ENCODE peak calls at places on chromosomes 16 and 17, in nine cellular contexts. One of them, this sample, is unnamed.

GRCh38 chr16:10752843-10753523 is 9.3 kb downstream of the NUBP1 start:
- DNase-seq in H1: no peak
- DNase-seq in GOT3: no peak
- DNase-seq in CD8-positive, alpha-beta memory T cell: no peak
- DNase-seq in AG20443: no peak
- DNase-seq in HT1080: no peak
- DNase-seq in mesenchymal stem cell: no peak
- DNase-seq in stimulated activated CD4-positive, alpha-beta T cell treated with anti-CD3 and anti-CD28 coated beads, Interleukin-1b, Interleukin-23, amount 100 ng/mL, for 1 hour: no peak
- DNase-seq in stimulated activated effector memory CD8-positive, alpha-beta T cell treated with anti-CD3 and anti-CD28 coated beads, Interleukin-12 subunit alpha, Interleukin-12 subunit beta, amount 100 ng/mL, for 72 hours: no peak
- DNase-seq in this sample: peak

GRCh38 chr16:86075488-86075785 is 176.5 kb downstream of the IRF8 start:
- DNase-seq in CD8-positive, alpha-beta memory T cell: no peak
- DNase-seq in HT1080: no peak
- DNase-seq in stimulated activated effector memory CD8-positive, alpha-beta T cell treated with anti-CD3 and anti-CD28 coated beads, Interleukin-12 subunit alpha, Interleukin-12 subunit beta, amount 100 ng/mL, for 72 hours: no peak
- DNase-seq in GOT3: no peak
- DNase-seq in stimulated activated CD4-positive, alpha-beta T cell treated with anti-CD3 and anti-CD28 coated beads, Interleukin-1b, Interleukin-23, amount 100 ng/mL, for 1 hour: no peak
- DNase-seq in AG20443: no peak
- DNase-seq in H1: no peak
- DNase-seq in mesenchymal stem cell: peak
- DNase-seq in this sample: no peak

GRCh38 chr16:49183911-49184310 is 97.7 kb downstream of the CBLN1 start:
- DNase-seq in mesenchymal stem cell: no peak
- DNase-seq in AG20443: no peak
- DNase-seq in CD8-positive, alpha-beta memory T cell: no peak
- DNase-seq in HT1080: peak
- DNase-seq in stimulated activated effector memory CD8-positive, alpha-beta T cell treated with anti-CD3 and anti-CD28 coated beads, Interleukin-12 subunit alpha, Interleukin-12 subunit beta, amount 100 ng/mL, for 72 hours: no peak
- DNase-seq in stimulated activated CD4-positive, alpha-beta T cell treated with anti-CD3 and anti-CD28 coated beads, Interleukin-1b, Interleukin-23, amount 100 ng/mL, for 1 hour: no peak
- DNase-seq in H1: peak
- DNase-seq in GOT3: no peak
- DNase-seq in this sample: no peak

GRCh38 chr17:16820161-16820877 is 130.3 kb downstream of the CCDC144A start:
- DNase-seq in GOT3: no peak
- DNase-seq in H1: no peak
- DNase-seq in CD8-positive, alpha-beta memory T cell: no peak
- DNase-seq in HT1080: no peak
- DNase-seq in mesenchymal stem cell: no peak
- DNase-seq in stimulated activated CD4-positive, alpha-beta T cell treated with anti-CD3 and anti-CD28 coated beads, Interleukin-1b, Interleukin-23, amount 100 ng/mL, for 1 hour: no peak
- DNase-seq in AG20443: no peak
- DNase-seq in stimulated activated effector memory CD8-positive, alpha-beta T cell treated with anti-CD3 and anti-CD28 coated beads, Interleukin-12 subunit alpha, Interleukin-12 subunit beta, amount 100 ng/mL, for 72 hours: no peak
- DNase-seq in this sample: no peak

GRCh38 chr17:918102-918740 is 61.4 kb downstream of the NXN start:
- DNase-seq in H1: no peak
- DNase-seq in stimulated activated CD4-positive, alpha-beta T cell treated with anti-CD3 and anti-CD28 coated beads, Interleukin-1b, Interleukin-23, amount 100 ng/mL, for 1 hour: no peak
- DNase-seq in GOT3: no peak
- DNase-seq in HT1080: no peak
- DNase-seq in AG20443: peak
- DNase-seq in CD8-positive, alpha-beta memory T cell: no peak
- DNase-seq in stimulated activated effector memory CD8-positive, alpha-beta T cell treated with anti-CD3 and anti-CD28 coated beads, Interleukin-12 subunit alpha, Interleukin-12 subunit beta, amount 100 ng/mL, for 72 hours: no peak
- DNase-seq in mesenchymal stem cell: no peak
- DNase-seq in this sample: no peak

GRCh38 chr17:9292563-9292941 is 271.2 kb downstream of the NTN1 start:
- DNase-seq in GOT3: no peak
- DNase-seq in mesenchymal stem cell: no peak
- DNase-seq in stimulated activated effector memory CD8-positive, alpha-beta T cell treated with anti-CD3 and anti-CD28 coated beads, Interleukin-12 subunit alpha, Interleukin-12 subunit beta, amount 100 ng/mL, for 72 hours: no peak
- DNase-seq in H1: no peak
- DNase-seq in CD8-positive, alpha-beta memory T cell: no peak
- DNase-seq in AG20443: no peak
- DNase-seq in stimulated activated CD4-positive, alpha-beta T cell treated with anti-CD3 and anti-CD28 coated beads, Interleukin-1b, Interleukin-23, amount 100 ng/mL, for 1 hour: no peak
- DNase-seq in HT1080: no peak
- DNase-seq in this sample: no peak

GRCh38 chr17:78330570-78331224 is 29.2 kb downstream of the SOCS3 start:
- DNase-seq in stimulated activated CD4-positive, alpha-beta T cell treated with anti-CD3 and anti-CD28 coated beads, Interleukin-1b, Interleukin-23, amount 100 ng/mL, for 1 hour: no peak
- DNase-seq in GOT3: no peak
- DNase-seq in stimulated activated effector memory CD8-positive, alpha-beta T cell treated with anti-CD3 and anti-CD28 coated beads, Interleukin-12 subunit alpha, Interleukin-12 subunit beta, amount 100 ng/mL, for 72 hours: no peak
- DNase-seq in CD8-positive, alpha-beta memory T cell: no peak
- DNase-seq in H1: no peak
- DNase-seq in HT1080: peak
- DNase-seq in AG20443: no peak
- DNase-seq in mesenchymal stem cell: peak
- DNase-seq in this sample: no peak

GRCh38 chr17:71200597-71200996 is 920.2 kb upstream of the SOX9 start:
- DNase-seq in AG20443: no peak
- DNase-seq in H1: no peak
- DNase-seq in CD8-positive, alpha-beta memory T cell: no peak
- DNase-seq in GOT3: no peak
- DNase-seq in HT1080: no peak
- DNase-seq in stimulated activated CD4-positive, alpha-beta T cell treated with anti-CD3 and anti-CD28 coated beads, Interleukin-1b, Interleukin-23, amount 100 ng/mL, for 1 hour: no peak
- DNase-seq in mesenchymal stem cell: no peak
- DNase-seq in stimulated activated effector memory CD8-positive, alpha-beta T cell treated with anti-CD3 and anti-CD28 coated beads, Interleukin-12 subunit alpha, Interleukin-12 subunit beta, amount 100 ng/mL, for 72 hours: no peak
- DNase-seq in this sample: no peak

GRCh38 chr17:50830298-50830697 is 5.1 kb upstream of the WFIKKN2 start:
- DNase-seq in AG20443: no peak
- DNase-seq in stimulated activated CD4-positive, alpha-beta T cell treated with anti-CD3 and anti-CD28 coated beads, Interleukin-1b, Interleukin-23, amount 100 ng/mL, for 1 hour: no peak
- DNase-seq in HT1080: no peak
- DNase-seq in stimulated activated effector memory CD8-positive, alpha-beta T cell treated with anti-CD3 and anti-CD28 coated beads, Interleukin-12 subunit alpha, Interleukin-12 subunit beta, amount 100 ng/mL, for 72 hours: no peak
- DNase-seq in GOT3: no peak
- DNase-seq in mesenchymal stem cell: no peak
- DNase-seq in CD8-positive, alpha-beta memory T cell: no peak
- DNase-seq in H1: no peak
- DNase-seq in this sample: no peak

GRCh38 chr17:47729486-47729885 is 3.5 kb upstream of the TBX21 start:
- DNase-seq in GOT3: no peak
- DNase-seq in mesenchymal stem cell: no peak
- DNase-seq in stimulated activated CD4-positive, alpha-beta T cell treated with anti-CD3 and anti-CD28 coated beads, Interleukin-1b, Interleukin-23, amount 100 ng/mL, for 1 hour: no peak
- DNase-seq in H1: no peak
- DNase-seq in CD8-positive, alpha-beta memory T cell: no peak
- DNase-seq in HT1080: no peak
- DNase-seq in stimulated activated effector memory CD8-positive, alpha-beta T cell treated with anti-CD3 and anti-CD28 coated beads, Interleukin-12 subunit alpha, Interleukin-12 subunit beta, amount 100 ng/mL, for 72 hours: no peak
- DNase-seq in AG20443: no peak
- DNase-seq in this sample: no peak

GRCh38 chr17:56779898-56780777 is 53.6 kb downstream of the C17orf67 start:
- DNase-seq in GOT3: peak
- DNase-seq in CD8-positive, alpha-beta memory T cell: peak
- DNase-seq in stimulated activated effector memory CD8-positive, alpha-beta T cell treated with anti-CD3 and anti-CD28 coated beads, Interleukin-12 subunit alpha, Interleukin-12 subunit beta, amount 100 ng/mL, for 72 hours: peak
- DNase-seq in AG20443: peak
- DNase-seq in H1: peak
- DNase-seq in stimulated activated CD4-positive, alpha-beta T cell treated with anti-CD3 and anti-CD28 coated beads, Interleukin-1b, Interleukin-23, amount 100 ng/mL, for 1 hour: peak
- DNase-seq in HT1080: peak
- DNase-seq in mesenchymal stem cell: peak
- DNase-seq in this sample: peak

GRCh38 chr16:88484505-88485365 is 31.7 kb downstream of the ZFPM1 start:
- DNase-seq in AG20443: no peak
- DNase-seq in CD8-positive, alpha-beta memory T cell: no peak
- DNase-seq in mesenchymal stem cell: no peak
- DNase-seq in GOT3: no peak
- DNase-seq in stimulated activated effector memory CD8-positive, alpha-beta T cell treated with anti-CD3 and anti-CD28 coated beads, Interleukin-12 subunit alpha, Interleukin-12 subunit beta, amount 100 ng/mL, for 72 hours: no peak
- DNase-seq in H1: no peak
- DNase-seq in stimulated activated CD4-positive, alpha-beta T cell treated with anti-CD3 and anti-CD28 coated beads, Interleukin-1b, Interleukin-23, amount 100 ng/mL, for 1 hour: no peak
- DNase-seq in HT1080: no peak
- DNase-seq in this sample: no peak

GRCh38 chr17:32267690-32268205 is 2.1 kb downstream of the RHBDL3 start:
- DNase-seq in mesenchymal stem cell: peak
- DNase-seq in CD8-positive, alpha-beta memory T cell: no peak
- DNase-seq in GOT3: no peak
- DNase-seq in stimulated activated effector memory CD8-positive, alpha-beta T cell treated with anti-CD3 and anti-CD28 coated beads, Interleukin-12 subunit alpha, Interleukin-12 subunit beta, amount 100 ng/mL, for 72 hours: no peak
- DNase-seq in AG20443: peak
- DNase-seq in HT1080: no peak
- DNase-seq in H1: no peak
- DNase-seq in stimulated activated CD4-positive, alpha-beta T cell treated with anti-CD3 and anti-CD28 coated beads, Interleukin-1b, Interleukin-23, amount 100 ng/mL, for 1 hour: no peak
- DNase-seq in this sample: no peak

GRCh38 chr17:66373944-66374817 is 71.8 kb downstream of the PRKCA start:
- DNase-seq in stimulated activated effector memory CD8-positive, alpha-beta T cell treated with anti-CD3 and anti-CD28 coated beads, Interleukin-12 subunit alpha, Interleukin-12 subunit beta, amount 100 ng/mL, for 72 hours: no peak
- DNase-seq in mesenchymal stem cell: peak
- DNase-seq in stimulated activated CD4-positive, alpha-beta T cell treated with anti-CD3 and anti-CD28 coated beads, Interleukin-1b, Interleukin-23, amount 100 ng/mL, for 1 hour: no peak
- DNase-seq in CD8-positive, alpha-beta memory T cell: peak
- DNase-seq in H1: no peak
- DNase-seq in HT1080: peak
- DNase-seq in GOT3: no peak
- DNase-seq in AG20443: no peak
- DNase-seq in this sample: no peak

GRCh38 chr17:3448059-3448630 is 14.5 kb upstream of the OR1E2 start:
- DNase-seq in CD8-positive, alpha-beta memory T cell: no peak
- DNase-seq in GOT3: no peak
- DNase-seq in HT1080: no peak
- DNase-seq in stimulated activated effector memory CD8-positive, alpha-beta T cell treated with anti-CD3 and anti-CD28 coated beads, Interleukin-12 subunit alpha, Interleukin-12 subunit beta, amount 100 ng/mL, for 72 hours: no peak
- DNase-seq in AG20443: no peak
- DNase-seq in mesenchymal stem cell: no peak
- DNase-seq in H1: no peak
- DNase-seq in stimulated activated CD4-positive, alpha-beta T cell treated with anti-CD3 and anti-CD28 coated beads, Interleukin-1b, Interleukin-23, amount 100 ng/mL, for 1 hour: no peak
- DNase-seq in this sample: no peak

GRCh38 chr16:13307255-13307654 is 405.9 kb downstream of the SHISA9 start:
- DNase-seq in CD8-positive, alpha-beta memory T cell: no peak
- DNase-seq in mesenchymal stem cell: peak
- DNase-seq in stimulated activated effector memory CD8-positive, alpha-beta T cell treated with anti-CD3 and anti-CD28 coated beads, Interleukin-12 subunit alpha, Interleukin-12 subunit beta, amount 100 ng/mL, for 72 hours: no peak
- DNase-seq in GOT3: no peak
- DNase-seq in HT1080: peak
- DNase-seq in AG20443: no peak
- DNase-seq in H1: no peak
- DNase-seq in stimulated activated CD4-positive, alpha-beta T cell treated with anti-CD3 and anti-CD28 coated beads, Interleukin-1b, Interleukin-23, amount 100 ng/mL, for 1 hour: no peak
- DNase-seq in this sample: no peak

GRCh38 chr16:59859606-59860402 is 1125.7 kb upstream of the GOT2 start:
- DNase-seq in stimulated activated effector memory CD8-positive, alpha-beta T cell treated with anti-CD3 and anti-CD28 coated beads, Interleukin-12 subunit alpha, Interleukin-12 subunit beta, amount 100 ng/mL, for 72 hours: no peak
- DNase-seq in AG20443: peak
- DNase-seq in mesenchymal stem cell: no peak
- DNase-seq in stimulated activated CD4-positive, alpha-beta T cell treated with anti-CD3 and anti-CD28 coated beads, Interleukin-1b, Interleukin-23, amount 100 ng/mL, for 1 hour: no peak
- DNase-seq in CD8-positive, alpha-beta memory T cell: no peak
- DNase-seq in HT1080: no peak
- DNase-seq in GOT3: no peak
- DNase-seq in H1: no peak
- DNase-seq in this sample: no peak

GRCh38 chr16:58801838-58802237 is 67.7 kb upstream of the GOT2 start:
- DNase-seq in CD8-positive, alpha-beta memory T cell: no peak
- DNase-seq in H1: no peak
- DNase-seq in stimulated activated effector memory CD8-positive, alpha-beta T cell treated with anti-CD3 and anti-CD28 coated beads, Interleukin-12 subunit alpha, Interleukin-12 subunit beta, amount 100 ng/mL, for 72 hours: no peak
- DNase-seq in HT1080: no peak
- DNase-seq in stimulated activated CD4-positive, alpha-beta T cell treated with anti-CD3 and anti-CD28 coated beads, Interleukin-1b, Interleukin-23, amount 100 ng/mL, for 1 hour: no peak
- DNase-seq in GOT3: no peak
- DNase-seq in mesenchymal stem cell: no peak
- DNase-seq in AG20443: no peak
- DNase-seq in this sample: no peak

GRCh38 chr17:43367588-43368242 is 31.1 kb upstream of the ARL4D start:
- DNase-seq in stimulated activated effector memory CD8-positive, alpha-beta T cell treated with anti-CD3 and anti-CD28 coated beads, Interleukin-12 subunit alpha, Interleukin-12 subunit beta, amount 100 ng/mL, for 72 hours: peak
- DNase-seq in GOT3: peak
- DNase-seq in CD8-positive, alpha-beta memory T cell: no peak
- DNase-seq in mesenchymal stem cell: peak
- DNase-seq in stimulated activated CD4-positive, alpha-beta T cell treated with anti-CD3 and anti-CD28 coated beads, Interleukin-1b, Interleukin-23, amount 100 ng/mL, for 1 hour: no peak
- DNase-seq in H1: no peak
- DNase-seq in AG20443: peak
- DNase-seq in HT1080: peak
- DNase-seq in this sample: peak

GRCh38 chr17:73476890-73477350 is 165.1 kb upstream of the CDC42EP4 start:
- DNase-seq in GOT3: no peak
- DNase-seq in HT1080: no peak
- DNase-seq in AG20443: no peak
- DNase-seq in stimulated activated effector memory CD8-positive, alpha-beta T cell treated with anti-CD3 and anti-CD28 coated beads, Interleukin-12 subunit alpha, Interleukin-12 subunit beta, amount 100 ng/mL, for 72 hours: no peak
- DNase-seq in CD8-positive, alpha-beta memory T cell: no peak
- DNase-seq in stimulated activated CD4-positive, alpha-beta T cell treated with anti-CD3 and anti-CD28 coated beads, Interleukin-1b, Interleukin-23, amount 100 ng/mL, for 1 hour: no peak
- DNase-seq in mesenchymal stem cell: no peak
- DNase-seq in H1: no peak
- DNase-seq in this sample: no peak

GRCh38 chr16:8590161-8590688 is at the start of gene TMEM114:
- DNase-seq in HT1080: no peak
- DNase-seq in stimulated activated effector memory CD8-positive, alpha-beta T cell treated with anti-CD3 and anti-CD28 coated beads, Interleukin-12 subunit alpha, Interleukin-12 subunit beta, amount 100 ng/mL, for 72 hours: no peak
- DNase-seq in mesenchymal stem cell: no peak
- DNase-seq in CD8-positive, alpha-beta memory T cell: no peak
- DNase-seq in GOT3: no peak
- DNase-seq in H1: no peak
- DNase-seq in AG20443: no peak
- DNase-seq in stimulated activated CD4-positive, alpha-beta T cell treated with anti-CD3 and anti-CD28 coated beads, Interleukin-1b, Interleukin-23, amount 100 ng/mL, for 1 hour: no peak
- DNase-seq in this sample: no peak

GRCh38 chr16:53285236-53285635 is 149.0 kb upstream of the RBL2 start:
- DNase-seq in mesenchymal stem cell: no peak
- DNase-seq in H1: no peak
- DNase-seq in GOT3: no peak
- DNase-seq in CD8-positive, alpha-beta memory T cell: no peak
- DNase-seq in AG20443: no peak
- DNase-seq in stimulated activated effector memory CD8-positive, alpha-beta T cell treated with anti-CD3 and anti-CD28 coated beads, Interleukin-12 subunit alpha, Interleukin-12 subunit beta, amount 100 ng/mL, for 72 hours: no peak
- DNase-seq in HT1080: no peak
- DNase-seq in stimulated activated CD4-positive, alpha-beta T cell treated with anti-CD3 and anti-CD28 coated beads, Interleukin-1b, Interleukin-23, amount 100 ng/mL, for 1 hour: no peak
- DNase-seq in this sample: no peak

GRCh38 chr17:32275060-32276042 is 9.7 kb downstream of the RHBDL3 start:
- DNase-seq in GOT3: peak
- DNase-seq in stimulated activated CD4-positive, alpha-beta T cell treated with anti-CD3 and anti-CD28 coated beads, Interleukin-1b, Interleukin-23, amount 100 ng/mL, for 1 hour: no peak
- DNase-seq in CD8-positive, alpha-beta memory T cell: no peak
- DNase-seq in H1: no peak
- DNase-seq in AG20443: peak
- DNase-seq in stimulated activated effector memory CD8-positive, alpha-beta T cell treated with anti-CD3 and anti-CD28 coated beads, Interleukin-12 subunit alpha, Interleukin-12 subunit beta, amount 100 ng/mL, for 72 hours: no peak
- DNase-seq in HT1080: peak
- DNase-seq in mesenchymal stem cell: peak
- DNase-seq in this sample: no peak

GRCh38 chr16:1309888-1310831 is 724 bp downstream of the UBE2I start:
- DNase-seq in GOT3: no peak
- DNase-seq in mesenchymal stem cell: peak
- DNase-seq in CD8-positive, alpha-beta memory T cell: peak
- DNase-seq in stimulated activated CD4-positive, alpha-beta T cell treated with anti-CD3 and anti-CD28 coated beads, Interleukin-1b, Interleukin-23, amount 100 ng/mL, for 1 hour: no peak
- DNase-seq in stimulated activated effector memory CD8-positive, alpha-beta T cell treated with anti-CD3 and anti-CD28 coated beads, Interleukin-12 subunit alpha, Interleukin-12 subunit beta, amount 100 ng/mL, for 72 hours: no peak
- DNase-seq in AG20443: peak
- DNase-seq in H1: no peak
- DNase-seq in HT1080: no peak
- DNase-seq in this sample: no peak

GRCh38 chr16:27503662-27504061 is 46.1 kb downstream of the GTF3C1 start:
- DNase-seq in AG20443: no peak
- DNase-seq in H1: no peak
- DNase-seq in CD8-positive, alpha-beta memory T cell: no peak
- DNase-seq in mesenchymal stem cell: no peak
- DNase-seq in HT1080: no peak
- DNase-seq in GOT3: no peak
- DNase-seq in stimulated activated CD4-positive, alpha-beta T cell treated with anti-CD3 and anti-CD28 coated beads, Interleukin-1b, Interleukin-23, amount 100 ng/mL, for 1 hour: no peak
- DNase-seq in stimulated activated effector memory CD8-positive, alpha-beta T cell treated with anti-CD3 and anti-CD28 coated beads, Interleukin-12 subunit alpha, Interleukin-12 subunit beta, amount 100 ng/mL, for 72 hours: no peak
- DNase-seq in this sample: no peak

GRCh38 chr17:60142872-60143499 is 6.8 kb upstream of the CA4 start:
- DNase-seq in stimulated activated effector memory CD8-positive, alpha-beta T cell treated with anti-CD3 and anti-CD28 coated beads, Interleukin-12 subunit alpha, Interleukin-12 subunit beta, amount 100 ng/mL, for 72 hours: peak
- DNase-seq in HT1080: peak
- DNase-seq in stimulated activated CD4-positive, alpha-beta T cell treated with anti-CD3 and anti-CD28 coated beads, Interleukin-1b, Interleukin-23, amount 100 ng/mL, for 1 hour: peak
- DNase-seq in CD8-positive, alpha-beta memory T cell: peak
- DNase-seq in GOT3: peak
- DNase-seq in AG20443: peak
- DNase-seq in H1: no peak
- DNase-seq in mesenchymal stem cell: peak
- DNase-seq in this sample: peak

This sample was measured in GM13976.